ENCODE peak calls at places on chromosomes 11 and 22, in five cellular contexts. R is fibroblast of the conjunctiva; T is activated CD8-positive, alpha-beta memory T cell treated with anti-CD3 and anti-CD28 coated beads, Interleukin-2, amount 50 U/mL, for 4 hours; J is AG04450; L is HTR-8/SVneo. S is an unnamed sample.

GRCh38 chr11:120337133-120337895 is 1.1 kb downstream of the ARHGEF12 start:
- DNase-seq in T (no peak), R (no peak), J (no peak), L (no peak), S (no peak)

GRCh38 chr11:21567628-21568290 is 625.1 kb upstream of the ANO5 start:
- DNase-seq in R (no peak), L (no peak), T (no peak), J (no peak), S (no peak)

GRCh38 chr11:127238321-127238720 is 237.8 kb upstream of the KIRREL3 start:
- DNase-seq in T (no peak), J (no peak), L (no peak), R (no peak), S (no peak)

GRCh38 chr22:29816539-29816938 is 21.5 kb downstream of the ASCC2 start:
- DNase-seq in T (no peak), L (no peak), J (no peak), R (no peak), S (no peak)

GRCh38 chr11:17439316-17439782 is 37.3 kb downstream of the ABCC8 start:
- DNase-seq in L (no peak), J (no peak), R (no peak), T (no peak), S (no peak)

GRCh38 chr11:1829039-1829820 is 5.6 kb upstream of the SYT8 start:
- DNase-seq in L (peak), R (no peak), J (no peak), T (no peak), S (no peak)

GRCh38 chr11:124762077-124762623 is at the start of gene ESAM:
- DNase-seq in R (no peak), T (peak), L (no peak), J (no peak), S (no peak)

GRCh38 chr22:29840498-29840897 is 2.4 kb upstream of the ASCC2 start:
- DNase-seq in R (no peak), L (no peak), J (no peak), T (no peak), S (no peak)

GRCh38 chr22:21699643-21700042 is 33.8 kb downstream of the PPIL2 start:
- DNase-seq in T (no peak), L (no peak), R (no peak), J (no peak), S (no peak)